ENCODE peak calls at places on chromosomes 3 and 15, in five cellular contexts. U is neural crest cell, Y is T47D, O is fibroblast of the conjunctiva, Z is cardiac fibroblast. K is an unnamed sample.

GRCh38 chr3:71753716-71754609 is at the start of gene GPR27:
- DNase-seq in Y (peak), O (no peak), Z (peak), U (peak), K (peak)

GRCh38 chr3:120341658-120342346 is 7.4 kb downstream of the LRRC58 start:
- DNase-seq in Y (no peak), O (no peak), Z (no peak), U (no peak), K (no peak)

GRCh38 chr3:73243740-73244139 is 182.3 kb downstream of the EBLN2 start:
- DNase-seq in Z (no peak), U (no peak), O (no peak), Y (no peak), K (no peak)

GRCh38 chr3:39447637-39448483 is 19.6 kb upstream of the MOBP start:
- DNase-seq in O (peak), Y (peak), Z (peak), U (peak), K (peak)

GRCh38 chr3:71131385-71131871 is 452.1 kb downstream of the FOXP1 start:
- DNase-seq in Z (no peak), O (no peak), U (no peak), Y (no peak), K (no peak)

GRCh38 chr3:170355738-170356595 is 1.5 kb upstream of the SKIL start:
- DNase-seq in U (peak), Y (no peak), Z (peak), O (no peak), K (peak)

GRCh38 chr15:57418640-57419039 is 42.3 kb downstream of the CGNL1 start:
- DNase-seq in Z (no peak), O (no peak), Y (no peak), U (no peak), K (no peak)

GRCh38 chr3:119898478-119899177 is 116.7 kb downstream of the NR1I2 start:
- DNase-seq in U (no peak), Y (no peak), O (no peak), Z (no peak), K (no peak)

GRCh38 chr15:73940061-73940981 is 14.1 kb downstream of the LOXL1 start:
- DNase-seq in U (no peak), Z (no peak), Y (no peak), O (no peak), K (no peak)

GRCh38 chr15:75161788-75162414 is 39.8 kb upstream of the C15orf39 start:
- DNase-seq in U (no peak), Y (no peak), O (no peak), Z (peak), K (no peak)

GRCh38 chr3:1609416-1609815 is 489.2 kb upstream of the CNTN4 start:
- DNase-seq in Z (no peak), Y (no peak), U (no peak), O (no peak), K (no peak)

GRCh38 chr15:32683906-32684584 is 33.8 kb upstream of the GREM1 start:
- DNase-seq in Z (peak), O (peak), Y (no peak), U (no peak), K (no peak)

GRCh38 chr3:38471260-38471857 is 17.7 kb downstream of the ACVR2B start:
- DNase-seq in Z (no peak), U (no peak), O (no peak), Y (no peak), K (no peak)

GRCh38 chr3:10194328-10195071 is 29.8 kb downstream of the IRAK2 start:
- DNase-seq in U (no peak), O (no peak), Y (no peak), Z (no peak), K (no peak)

GRCh38 chr3:184353546-184353941 is 7.9 kb downstream of the CLCN2 start:
- DNase-seq in Y (no peak), U (no peak), O (no peak), Z (no peak), K (no peak)

GRCh38 chr3:27888562-27888961 is 166.4 kb upstream of the EOMES start:
- DNase-seq in O (no peak), Y (no peak), U (no peak), Z (peak), K (no peak)

GRCh38 chr15:45179221-45179985 is 8.4 kb downstream of the SHF start:
- DNase-seq in Y (no peak), U (no peak), O (no peak), Z (no peak), K (peak)

GRCh38 chr3:114450008-114450596 is 156.3 kb downstream of the TIGIT start:
- DNase-seq in U (no peak), Z (no peak), O (no peak), Y (no peak), K (no peak)

GRCh38 chr3:196890309-196890708 is 22.6 kb downstream of the SENP5 start:
- DNase-seq in Z (no peak), O (peak), U (no peak), Y (no peak), K (no peak)

K was measured in D341Med.